ENCODE peak calls at places on chromosomes 7 and 10, in four cellular contexts. One of them, this sample, is unnamed.

GRCh38 chr10:8130973-8131911 is 76.8 kb downstream of the GATA3 start:
- DNase-seq in fibroblast of the aortic adventitia: peak; percentile 9
- DNase-seq in pancreas: no peak
- DNase-seq in tibial artery: no peak
- DNase-seq in this sample: peak; percentile 75

GRCh38 chr7:50308301-50309129 is 4.0 kb downstream of the IKZF1 start:
- DNase-seq in pancreas: no peak
- DNase-seq in fibroblast of the aortic adventitia: no peak
- DNase-seq in tibial artery: no peak
- DNase-seq in this sample: no peak

GRCh38 chr7:112157072-112157471 is 49.1 kb downstream of the DOCK4 start:
- DNase-seq in fibroblast of the aortic adventitia: peak; percentile 59
- DNase-seq in pancreas: no peak
- DNase-seq in tibial artery: no peak
- DNase-seq in this sample: peak; percentile 93

GRCh38 chr7:28481131-28481926 is 69.0 kb downstream of the CREB5 start:
- DNase-seq in tibial artery: no peak
- DNase-seq in fibroblast of the aortic adventitia: peak; percentile 52
- DNase-seq in pancreas: no peak
- DNase-seq in this sample: peak; percentile 57

GRCh38 chr7:105006367-105007139 is 7.5 kb upstream of the KMT2E start:
- DNase-seq in tibial artery: no peak
- DNase-seq in pancreas: no peak
- DNase-seq in fibroblast of the aortic adventitia: no peak
- DNase-seq in this sample: no peak

GRCh38 chr7:37354661-37355131 is 94.0 kb downstream of the ELMO1 start:
- DNase-seq in fibroblast of the aortic adventitia: peak; percentile 68
- DNase-seq in tibial artery: peak; percentile 93
- DNase-seq in pancreas: peak; percentile 22
- DNase-seq in this sample: peak; percentile 6

GRCh38 chr10:132654708-132655661 is 117.4 kb downstream of the INPP5A start:
- DNase-seq in pancreas: peak; percentile 66
- DNase-seq in fibroblast of the aortic adventitia: peak; percentile 64
- DNase-seq in tibial artery: peak; percentile 65
- DNase-seq in this sample: peak; percentile 61

GRCh38 chr7:41183741-41184140 is 519.1 kb downstream of the INHBA start:
- DNase-seq in tibial artery: no peak
- DNase-seq in pancreas: no peak
- DNase-seq in fibroblast of the aortic adventitia: no peak
- DNase-seq in this sample: no peak

GRCh38 chr10:11797847-11798633 is 25.1 kb upstream of the PROSER2 start:
- DNase-seq in fibroblast of the aortic adventitia: no peak
- DNase-seq in tibial artery: no peak
- DNase-seq in pancreas: no peak
- DNase-seq in this sample: no peak

GRCh38 chr7:105838273-105839141 is 37.9 kb downstream of the ATXN7L1 start:
- DNase-seq in fibroblast of the aortic adventitia: peak; percentile 69
- DNase-seq in tibial artery: no peak
- DNase-seq in pancreas: no peak
- DNase-seq in this sample: peak; percentile 62

GRCh38 chr10:43679509-43679908 is 30.8 kb upstream of the ZNF32 start:
- DNase-seq in pancreas: peak; percentile 93
- DNase-seq in fibroblast of the aortic adventitia: peak; percentile 64
- DNase-seq in tibial artery: peak; percentile 84
- DNase-seq in this sample: no peak

GRCh38 chr7:16318989-16319915 is 102.1 kb downstream of the CRPPA start:
- DNase-seq in pancreas: no peak
- DNase-seq in tibial artery: no peak
- DNase-seq in fibroblast of the aortic adventitia: peak; percentile 48
- DNase-seq in this sample: peak; percentile 60

GRCh38 chr10:571643-572042 is 117.8 kb downstream of the DIP2C start:
- DNase-seq in fibroblast of the aortic adventitia: peak; percentile 47
- DNase-seq in tibial artery: no peak
- DNase-seq in pancreas: no peak
- DNase-seq in this sample: no peak

GRCh38 chr7:123633553-123633952 is 22.1 kb upstream of the LMOD2 start:
- DNase-seq in pancreas: no peak
- DNase-seq in tibial artery: no peak
- DNase-seq in fibroblast of the aortic adventitia: peak; percentile 88
- DNase-seq in this sample: peak; percentile 81

GRCh38 chr7:3028071-3028766 is 15.4 kb downstream of the CARD11 start:
- DNase-seq in fibroblast of the aortic adventitia: peak; percentile 21
- DNase-seq in tibial artery: peak; percentile 82
- DNase-seq in pancreas: peak; percentile 42
- DNase-seq in this sample: peak; percentile 63
- H3K4me3 ChIP-seq in fibroblast of the aortic adventitia: peak overlapping the region; percentile 33
- H3K4me3 ChIP-seq in tibial artery: peak overlapping the region; percentile 7
- H3K4me3 ChIP-seq in pancreas: no peak overlapping the region
- H3K4me3 ChIP-seq in this sample: no peak overlapping the region

DNA sequence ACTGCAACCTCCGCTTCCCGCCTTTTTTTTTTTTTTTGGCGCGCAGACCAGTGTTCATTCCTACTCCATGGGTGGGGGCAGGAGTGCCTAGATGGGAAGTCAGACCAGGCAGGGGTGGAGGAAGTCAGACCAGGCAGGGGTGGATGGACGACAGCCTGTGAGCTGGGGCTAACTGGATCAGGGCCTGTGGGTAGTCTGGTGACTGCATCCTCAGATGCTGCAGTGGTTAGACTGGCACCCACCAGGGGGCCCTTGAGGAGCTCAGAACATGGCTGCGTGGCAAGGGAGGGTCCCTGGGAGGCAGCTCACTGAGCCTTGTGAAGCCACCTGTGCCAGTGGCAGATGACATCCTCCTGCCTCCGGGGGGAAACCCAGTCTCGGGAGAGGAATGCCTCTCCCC is 35.1 kb downstream of the RCC1L start:
- DNase-seq in fibroblast of the aortic adventitia: no peak
- DNase-seq in pancreas: no peak
- DNase-seq in tibial artery: no peak
- DNase-seq in this sample: no peak
- TF ChIP-seq CTCF in fibroblast of the aortic adventitia: no peak
- TF ChIP-seq CTCF in pancreas: no peak
- TF ChIP-seq CTCF in tibial artery: no peak
- TF ChIP-seq CTCF in this sample: no peak

GRCh38 chr10:112815238-112816032 is 134.6 kb upstream of the TCF7L2 start:
- DNase-seq in pancreas: no peak
- DNase-seq in fibroblast of the aortic adventitia: peak; percentile 44
- DNase-seq in tibial artery: no peak
- DNase-seq in this sample: peak; percentile 60
- H3K4me3 ChIP-seq in pancreas: no peak overlapping the region
- H3K4me3 ChIP-seq in fibroblast of the aortic adventitia: no peak overlapping the region
- H3K4me3 ChIP-seq in tibial artery: no peak overlapping the region
- H3K4me3 ChIP-seq in this sample: no peak overlapping the region

DNA sequence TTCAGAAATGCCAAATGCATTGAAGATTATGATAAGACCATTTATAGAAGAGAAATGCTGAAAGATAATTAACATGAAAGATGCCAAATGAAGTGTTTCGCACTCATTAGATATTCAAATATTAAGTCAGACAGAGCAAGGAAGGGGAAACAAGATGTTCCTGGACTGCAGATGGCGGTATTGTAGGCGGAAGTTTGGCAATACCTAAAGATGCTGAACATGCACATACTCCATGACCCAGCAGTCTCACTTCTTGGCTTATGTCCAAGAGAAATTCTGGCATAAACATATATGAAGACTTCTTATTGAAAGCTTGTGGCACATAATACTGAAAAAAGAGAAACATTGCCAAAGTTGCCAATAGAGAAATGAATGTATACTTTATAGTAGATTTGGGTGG is 325.4 kb upstream of the SEMA3C start:
- DNase-seq in tibial artery: no peak
- DNase-seq in pancreas: no peak
- DNase-seq in fibroblast of the aortic adventitia: peak; percentile 37
- DNase-seq in this sample: no peak
- TF ChIP-seq CTCF in tibial artery: no peak
- TF ChIP-seq CTCF in pancreas: no peak
- TF ChIP-seq CTCF in fibroblast of the aortic adventitia: no peak
- TF ChIP-seq CTCF in this sample: no peak

GRCh38 chr10:117542706-117543244 is at the start of gene EMX2:
- DNase-seq in tibial artery: no peak
- DNase-seq in fibroblast of the aortic adventitia: no peak
- DNase-seq in pancreas: no peak
- DNase-seq in this sample: no peak
- H3K4me3 ChIP-seq in tibial artery: peak within 1 kb of the TSS; percentile 68
- H3K4me3 ChIP-seq in fibroblast of the aortic adventitia: peak within 1 kb of the TSS; percentile 13
- H3K4me3 ChIP-seq in pancreas: peak within 1 kb of the TSS; percentile 47
- H3K4me3 ChIP-seq in this sample: no peak within 1 kb of the TSS

DNA sequence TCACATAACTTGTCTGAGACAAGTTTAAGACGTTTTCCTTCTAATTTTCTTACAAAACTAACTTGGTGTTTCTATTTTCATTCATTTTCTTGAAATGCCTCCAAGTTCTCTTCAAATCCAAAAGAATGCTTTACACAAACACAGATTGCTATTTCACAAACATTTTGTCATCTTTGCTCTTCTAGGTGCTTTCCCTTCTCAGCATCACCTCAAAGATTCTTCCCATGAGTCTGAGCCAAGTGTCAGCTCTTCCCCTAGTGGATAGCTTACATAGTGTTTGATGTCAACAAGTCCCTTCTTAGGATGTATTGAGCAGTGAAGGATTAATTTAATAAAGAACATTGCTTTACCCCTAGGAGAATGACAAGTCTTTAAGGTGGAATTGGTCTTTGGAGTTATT is 38.1 kb upstream of the SEMA3A start:
- DNase-seq in tibial artery: no peak
- DNase-seq in fibroblast of the aortic adventitia: peak; percentile 66
- DNase-seq in pancreas: no peak
- DNase-seq in this sample: peak; percentile 63
- TF ChIP-seq CTCF in tibial artery: no peak
- TF ChIP-seq CTCF in fibroblast of the aortic adventitia: peak; percentile 39
- TF ChIP-seq CTCF in pancreas: no peak
- TF ChIP-seq CTCF in this sample: peak; percentile 24

GRCh38 chr7:43585521-43585920 is 2.6 kb downstream of the STK17A start:
- DNase-seq in pancreas: no peak
- DNase-seq in tibial artery: no peak
- DNase-seq in fibroblast of the aortic adventitia: peak; percentile 90
- DNase-seq in this sample: peak; percentile 70
- H3K4me3 ChIP-seq in pancreas: peak overlapping the region; percentile 98
- H3K4me3 ChIP-seq in tibial artery: peak overlapping the region; percentile 85
- H3K4me3 ChIP-seq in fibroblast of the aortic adventitia: peak overlapping the region; percentile 13
- H3K4me3 ChIP-seq in this sample: peak overlapping the region; percentile 94

GRCh38 chr10:71260622-71261325 is 48.4 kb downstream of the UNC5B start:
- DNase-seq in pancreas: no peak
- DNase-seq in fibroblast of the aortic adventitia: peak; percentile 85
- DNase-seq in tibial artery: no peak
- DNase-seq in this sample: peak; percentile 90
- TF ChIP-seq CTCF in pancreas: no peak
- TF ChIP-seq CTCF in fibroblast of the aortic adventitia: no peak
- TF ChIP-seq CTCF in tibial artery: no peak
- TF ChIP-seq CTCF in this sample: no peak